ENCODE peak calls at places on chromosome 17, in four cellular contexts. One of them, this sample, is unnamed.

GRCh38 chr17:1158879-1159278 is 20.9 kb downstream of the ABR start:
- DNase-seq in iPS DF 6.9: no peak
- DNase-seq in small intestine: no peak
- DNase-seq in GM12891: no peak
- DNase-seq in this sample: no peak

GRCh38 chr17:19753661-19754463 is 5.8 kb upstream of the ALDH3A1 start:
- DNase-seq in iPS DF 6.9: no peak
- DNase-seq in small intestine: peak
- DNase-seq in GM12891: no peak
- DNase-seq in this sample: no peak

GRCh38 chr17:30148376-30148775 is 31.8 kb downstream of the NSRP1 start:
- DNase-seq in iPS DF 6.9: no peak
- DNase-seq in small intestine: no peak
- DNase-seq in GM12891: no peak
- DNase-seq in this sample: no peak

GRCh38 chr17:79811036-79811887 is 14.4 kb upstream of the CBX8 start:
- DNase-seq in iPS DF 6.9: no peak
- DNase-seq in small intestine: no peak
- DNase-seq in GM12891: no peak
- DNase-seq in this sample: no peak

GRCh38 chr17:60586288-60586974 is 13.6 kb upstream of the PPM1D start:
- DNase-seq in iPS DF 6.9: no peak
- DNase-seq in small intestine: peak
- DNase-seq in GM12891: no peak
- DNase-seq in this sample: no peak

GRCh38 chr17:36593651-36594316 is 2.1 kb downstream of the DHRS11 start:
- DNase-seq in iPS DF 6.9: no peak
- DNase-seq in small intestine: peak
- DNase-seq in GM12891: no peak
- DNase-seq in this sample: no peak

GRCh38 chr17:82648761-82649474 is 674 bp upstream of the WDR45B start:
- DNase-seq in iPS DF 6.9: no peak
- DNase-seq in small intestine: no peak
- DNase-seq in GM12891: peak
- DNase-seq in this sample: peak

GRCh38 chr17:9402590-9403199 is 172.9 kb downstream of the STX8 start:
- DNase-seq in iPS DF 6.9: peak
- DNase-seq in small intestine: peak
- DNase-seq in GM12891: no peak
- DNase-seq in this sample: peak

GRCh38 chr17:48068491-48068961 is 20.4 kb downstream of the NFE2L1 start:
- DNase-seq in iPS DF 6.9: no peak
- DNase-seq in small intestine: peak
- DNase-seq in GM12891: no peak
- DNase-seq in this sample: no peak